ENCODE peak calls at places on chromosomes 3 and 15, in four cellular contexts. J, T, P and O are unnamed samples.

GRCh38 chr3:177284383-177284881 is 87.2 kb upstream of the TBL1XR1 start:
- DNase-seq in P (no peak), T (no peak), J (peak; percentile 67), O (peak; percentile 31)

GRCh38 chr3:19541284-19541683 is 392.7 kb downstream of the EFHB start:
- DNase-seq in P (no peak), J (no peak), T (no peak), O (no peak)

GRCh38 chr15:66503780-66504562 is 684 bp downstream of the RPL4 start:
- DNase-seq in P (no peak), T (no peak), J (no peak), O (no peak)

GRCh38 chr3:50003766-50004278 is 63.9 kb downstream of the RBM6 start:
- DNase-seq in J (peak; percentile 11), P (no peak), T (no peak), O (no peak)

GRCh38 chr3:30273304-30274072 is 332.9 kb upstream of the TGFBR2 start:
- DNase-seq in T (no peak), J (peak; percentile 45), P (no peak), O (no peak)

GRCh38 chr3:197373096-197373495 is 74.7 kb upstream of the DLG1 start:
- DNase-seq in T (no peak), J (no peak), P (no peak), O (no peak)

GRCh38 chr15:94327356-94327936 is 96.1 kb downstream of the MCTP2 start:
- DNase-seq in T (no peak), P (no peak), J (peak; percentile 45), O (peak; percentile 5)

GRCh38 chr3:196093271-196094111 is 11.6 kb upstream of the TFRC start:
- DNase-seq in P (no peak), T (no peak), J (peak; percentile 23), O (no peak)

GRCh38 chr15:90058308-90058707 is 44.0 kb downstream of the IDH2 start:
- DNase-seq in P (no peak), J (no peak), T (no peak), O (no peak)

GRCh38 chr3:128176270-128176831 is 23.1 kb downstream of the EEFSEC start:
- DNase-seq in T (no peak), J (no peak), P (no peak), O (no peak)

GRCh38 chr3:70608434-70608833 is 296.0 kb upstream of the MDFIC2 start:
- DNase-seq in T (no peak), P (no peak), J (no peak), O (no peak)

GRCh38 chr3:159992601-159993000 is 4.0 kb downstream of the IL12A start:
- DNase-seq in P (no peak), J (no peak), T (no peak), O (no peak)

GRCh38 chr3:193837347-193837827 is 244.4 kb downstream of the OPA1 start:
- DNase-seq in T (no peak), P (no peak), J (no peak), O (no peak)

GRCh38 chr15:70597056-70597603 is 166.2 kb downstream of the UACA start:
- DNase-seq in T (no peak), P (no peak), J (peak; percentile 33), O (no peak)

GRCh38 chr3:178971614-178972013 is 100.0 kb downstream of the ZMAT3 start:
- DNase-seq in J (no peak), T (no peak), P (no peak), O (no peak)

GRCh38 chr15:48415036-48415886 is 84.0 kb downstream of the DUT start:
- DNase-seq in J (peak; percentile 58), T (no peak), P (no peak), O (no peak)

GRCh38 chr3:190120161-190121060 is at the start of gene P3H2:
- DNase-seq in T (peak; percentile 87), P (no peak), J (peak; percentile 89), O (peak; percentile 63)

GRCh38 chr15:34271493-34271892 is 46.7 kb downstream of the EMC4 start:
- DNase-seq in T (no peak), J (peak; percentile 70), P (peak; percentile 35), O (peak; percentile 1)

GRCh38 chr3:168191856-168192255 is 96.1 kb upstream of the GOLIM4 start:
- DNase-seq in P (no peak), J (no peak), T (no peak), O (no peak)

GRCh38 chr15:101063212-101063611 is 144.1 kb downstream of the LRRK1 start:
- DNase-seq in J (no peak), T (no peak), P (no peak), O (no peak)

GRCh38 chr3:99927651-99928390 is 110.2 kb downstream of the CMSS1 start:
- DNase-seq in P (no peak), J (no peak), T (no peak), O (no peak)

GRCh38 chr3:47542614-47543173 is 29.2 kb upstream of the ELP6 start:
- DNase-seq in J (peak; percentile 51), P (no peak), T (no peak), O (no peak)

GRCh38 chr3:120498947-120499346 is 48.2 kb upstream of the FSTL1 start:
- DNase-seq in T (no peak), J (peak; percentile 99), P (peak; percentile 99), O (peak; percentile 95)

GRCh38 chr3:194805546-194805945 is 119.9 kb downstream of the FAM43A start:
- DNase-seq in T (no peak), P (no peak), J (no peak), O (no peak)

GRCh38 chr3:90069748-90070147 is 962.3 kb downstream of the EPHA3 start:
- DNase-seq in J (no peak), T (no peak), P (no peak), O (no peak)

GRCh38 chr3:32424581-32425250 is 33.1 kb downstream of the CMTM7 start:
- DNase-seq in P (no peak), J (no peak), T (no peak), O (no peak)

GRCh38 chr3:128021768-128022372 is 30.4 kb upstream of the SEC61A1 start:
- DNase-seq in T (no peak), J (no peak), P (no peak), O (no peak)

GRCh38 chr15:66621491-66622467 is 56.0 kb upstream of the LCTL start:
- DNase-seq in T (no peak), J (peak; percentile 34), P (no peak), O (no peak)

GRCh38 chr3:183714622-183715021 is 17.0 kb downstream of the YEATS2 start:
- DNase-seq in T (no peak), J (no peak), P (no peak), O (no peak)

GRCh38 chr3:119817964-119818363 is 36.1 kb downstream of the NR1I2 start:
- DNase-seq in P (no peak), J (no peak), T (no peak), O (no peak)

GRCh38 chr3:156360992-156361391 is 193.9 kb downstream of the SSR3 start:
- DNase-seq in P (no peak), J (no peak), T (no peak), O (no peak)

GRCh38 chr15:52636459-52636858 is 42.7 kb downstream of the ATOSA start:
- DNase-seq in P (no peak), J (no peak), T (no peak), O (no peak)

GRCh38 chr3:132983143-132983770 is 54.9 kb upstream of the TMEM108 start:
- DNase-seq in T (no peak), P (no peak), J (no peak), O (no peak)

DNA sequence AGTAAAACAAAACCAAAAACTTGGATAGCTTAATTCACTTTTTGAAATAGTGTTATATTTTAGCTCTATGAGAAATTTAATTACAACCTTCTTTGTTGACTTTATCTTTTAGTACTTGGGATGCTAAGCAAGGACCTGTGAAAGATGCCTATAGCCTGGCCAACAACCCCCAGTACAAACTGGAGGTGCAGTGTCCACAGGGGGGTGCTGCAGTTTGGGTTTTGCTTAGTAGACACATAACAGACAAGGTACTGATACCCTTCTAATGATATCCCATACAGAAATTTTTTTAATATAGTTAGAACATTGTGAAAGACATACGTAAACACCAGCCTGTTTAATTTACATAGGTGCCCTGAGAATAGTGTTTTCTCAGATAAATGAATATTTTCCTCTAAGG is 35.3 kb downstream of the CAPN7 start:
- DNase-seq in T (no peak), P (no peak), J (peak; percentile 6), O (no peak)
- TF ChIP-seq CTCF in T (no peak), P (peak; percentile 22), J (peak; percentile 37), O (peak; percentile 48)

DNA sequence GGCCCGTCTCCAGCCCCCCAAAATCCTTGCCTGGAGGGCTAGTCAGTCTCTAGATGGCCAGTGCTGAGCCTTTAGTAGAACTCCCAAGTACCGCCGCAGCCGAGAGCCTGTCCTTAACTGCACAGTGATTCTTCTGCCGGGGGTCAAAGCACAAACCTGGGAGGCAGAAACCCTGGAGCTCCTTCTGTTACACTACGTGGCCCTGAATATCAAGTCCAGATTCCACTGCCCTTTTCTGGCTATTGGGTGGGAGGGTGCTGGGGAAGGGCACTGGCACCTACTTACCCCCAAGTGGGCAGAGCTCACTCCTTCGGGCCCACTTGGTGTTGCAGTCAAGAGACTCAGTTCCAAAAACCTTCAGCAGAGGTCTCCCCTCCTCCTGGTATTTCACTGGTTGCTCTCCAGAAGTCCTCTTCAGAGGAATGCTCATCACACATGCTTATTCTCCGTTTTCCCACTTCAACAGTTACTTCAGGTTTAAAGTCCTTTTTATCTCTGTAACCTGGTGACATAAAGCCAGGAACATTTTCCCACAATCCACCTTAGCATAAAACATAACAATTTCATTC is 10.8 kb downstream of the PDHB start:
- DNase-seq in J (peak; percentile 35), P (no peak), T (no peak), O (no peak)
- H3K4me3 ChIP-seq in J (no peak overlapping the region), P (no peak overlapping the region), T (no peak overlapping the region), O (no peak overlapping the region)

DNA sequence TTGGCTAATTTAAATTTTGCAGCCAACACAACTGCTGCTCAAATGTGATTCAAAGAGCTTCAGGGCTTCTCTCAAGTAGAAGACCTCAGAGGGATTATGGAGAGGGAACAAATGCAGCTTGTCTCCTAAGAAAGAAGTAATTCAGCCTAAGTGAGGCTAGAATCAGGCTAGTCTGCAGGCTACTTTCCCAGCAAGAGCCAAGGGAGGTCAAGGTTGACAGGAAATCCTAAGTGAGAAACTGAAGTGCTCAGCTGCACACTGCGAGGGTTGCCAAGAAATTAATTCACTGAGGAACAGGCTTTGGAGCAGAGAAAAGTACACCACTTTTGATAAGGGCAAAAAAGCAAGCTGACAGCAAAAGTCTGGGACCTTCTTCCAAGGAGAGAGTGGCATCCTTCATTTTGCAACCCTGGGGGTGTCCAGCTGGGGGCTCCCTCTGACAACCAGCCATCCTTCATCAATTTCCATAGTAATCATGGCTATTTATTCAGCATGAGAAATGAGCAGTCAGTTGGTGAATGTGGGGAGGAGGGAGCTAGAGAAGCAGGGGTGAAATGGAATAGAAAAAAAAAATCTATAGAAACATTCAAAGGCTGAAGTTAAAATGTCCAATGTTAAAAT is 646.4 kb upstream of the ADAMTS9 start:
- DNase-seq in J (no peak), P (no peak), T (no peak), O (no peak)
- TF ChIP-seq CTCF in J (peak; percentile 26), P (peak; percentile 30), T (peak; percentile 33), O (peak; percentile 44)

GRCh38 chr15:72688697-72689096 is 2.7 kb downstream of the BBS4 start:
- DNase-seq in P (no peak), T (no peak), J (no peak), O (no peak)

GRCh38 chr15:72685301-72685924 is 569 bp downstream of the HIGD2B start:
- DNase-seq in P (no peak), J (no peak), T (no peak), O (no peak)

GRCh38 chr15:72685925-72686794 is at the start of the genes BBS4 and HIGD2B:
- DNase-seq in P (peak; percentile 49), J (peak; percentile 83), T (peak; percentile 91), O (peak; percentile 66)

DNA sequence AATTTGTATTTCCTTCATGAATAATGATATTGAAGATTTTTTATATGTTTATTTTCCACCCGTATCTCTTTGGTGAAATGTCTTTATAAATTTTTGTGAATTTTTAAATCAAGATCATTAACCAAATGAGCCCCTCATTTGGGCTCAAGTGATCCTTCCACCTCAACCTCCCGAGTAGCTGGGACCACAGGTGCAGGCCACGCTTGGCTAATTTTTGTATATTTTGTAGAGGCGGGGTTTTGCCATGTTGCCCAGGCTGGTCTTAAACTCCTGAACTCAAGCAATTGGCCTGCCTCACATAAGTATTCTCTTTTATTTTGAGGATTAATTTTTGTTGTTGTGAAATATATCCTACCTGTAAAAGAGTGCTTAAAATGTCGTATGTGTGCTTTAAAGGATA is 4.9 kb downstream of the BBS4 start:
- DNase-seq in P (no peak), J (no peak), T (no peak), O (no peak)
- H3K4me3 ChIP-seq in P (no peak overlapping the region), J (no peak overlapping the region), T (no peak overlapping the region), O (no peak overlapping the region)